ENCODE peak calls at places on chromosomes 12 and 14, in eight cellular contexts. N is activated T-cell treated with anti-CD3 and anti-CD28 coated beads for 48 hours, V is NCI-H1105, D is neuronal stem cell, M is HTR-8/SVneo, Y is SW480, H is aorta, W is transverse colon. X is an unnamed sample.

GRCh38 chr12:21149849-21150248 is 18.9 kb downstream of the SLCO1B1 start:
- DNase-seq in W (no peak), N (no peak), M (no peak), V (no peak), Y (no peak), D (no peak), H (no peak), X (no peak)

GRCh38 chr12:7091171-7091570 is 1.1 kb downstream of the C1R start:
- DNase-seq in D (no peak), W (no peak), M (no peak), V (no peak), N (no peak), Y (no peak), H (no peak), X (no peak)

GRCh38 chr12:123115409-123116111 is 35.3 kb downstream of the PITPNM2 start:
- DNase-seq in D (no peak), M (no peak), H (peak; percentile 79), V (no peak), N (no peak), Y (no peak), W (peak; percentile 39), X (no peak)

GRCh38 chr12:6093764-6094163 is 30.7 kb downstream of the VWF start:
- DNase-seq in V (no peak), W (no peak), Y (peak; percentile 60), N (no peak), D (no peak), M (no peak), H (no peak), X (peak; percentile 68)

GRCh38 chr12:124334976-124335375 is 40.1 kb downstream of the RFLNA start:
- DNase-seq in D (peak; percentile 29), V (no peak), Y (no peak), W (no peak), N (no peak), M (no peak), H (no peak), X (no peak)

GRCh38 chr12:3303410-3304136 is 187.4 kb upstream of the PRMT8 start:
- DNase-seq in H (no peak), M (no peak), W (no peak), Y (peak; percentile 74), N (no peak), D (no peak), V (no peak), X (no peak)

GRCh38 chr14:50303744-50304471 is 8.1 kb downstream of the L2HGDH start:
- DNase-seq in V (no peak), Y (no peak), W (no peak), D (no peak), H (no peak), M (no peak), N (no peak), X (peak; percentile 84)

GRCh38 chr12:68158427-68158826 is 1.1 kb downstream of the IFNG start:
- DNase-seq in W (no peak), Y (peak; percentile 14), V (peak; percentile 8), M (no peak), D (no peak), H (no peak), N (no peak), X (no peak)